ENCODE peak calls at places on chromosomes 13 and 19, in four cellular contexts. M is HepG2, J is K562, W is GM12878. Q is an unnamed sample.

GRCh38 chr19:38649305-38650179 is 2.1 kb downstream of the ACTN4 start:
- DNase-seq in J (no peak), M (peak), W (no peak), Q (no peak)

GRCh38 chr13:77381059-77381458 is 54.2 kb upstream of the MYCBP2 start:
- DNase-seq in J (no peak), M (no peak), W (no peak), Q (no peak)

GRCh38 chr13:48151343-48151742 is 56.4 kb upstream of the MED4 start:
- DNase-seq in M (no peak), J (no peak), W (no peak), Q (no peak)

GRCh38 chr19:7292950-7293794 is 1.0 kb downstream of the INSR start:
- DNase-seq in W (no peak), M (peak), J (peak), Q (peak)

GRCh38 chr13:49098198-49098597 is 121.9 kb upstream of the MLNR start:
- DNase-seq in M (no peak), J (no peak), W (no peak), Q (no peak)

GRCh38 chr19:2811735-2812413 is 7.8 kb upstream of the ZNF554 start:
- DNase-seq in W (no peak), M (no peak), J (no peak), Q (no peak)

GRCh38 chr13:107234315-107234714 is 666.4 kb upstream of the ARGLU1 start:
- DNase-seq in W (no peak), J (no peak), M (no peak), Q (no peak)

GRCh38 chr19:42121666-42122069 is 10.6 kb downstream of the POU2F2 start:
- DNase-seq in M (no peak), J (no peak), W (peak), Q (peak)

GRCh38 chr13:73467103-73467502 is 408.3 kb downstream of the KLF5 start:
- DNase-seq in M (no peak), W (no peak), J (no peak), Q (no peak)

GRCh38 chr13:73464758-73465628 is 406.2 kb downstream of the KLF5 start:
- DNase-seq in W (no peak), J (peak), M (no peak), Q (no peak)

GRCh38 chr13:73466561-73466960 is 407.8 kb downstream of the KLF5 start:
- DNase-seq in J (no peak), M (no peak), W (no peak), Q (no peak)

GRCh38 chr13:73462241-73462640 is 403.4 kb downstream of the KLF5 start:
- DNase-seq in J (no peak), W (no peak), M (no peak), Q (no peak)

GRCh38 chr13:73465629-73465974 is 406.8 kb downstream of the KLF5 start:
- DNase-seq in W (no peak), J (no peak), M (no peak), Q (no peak)
- TF ChIP-seq CBFB in W (no peak), J (no peak), M (no peak), Q (no peak)

GRCh38 chr19:45253396-45254027 is 2.4 kb downstream of the MARK4 start:
- DNase-seq in M (no peak), W (no peak), J (no peak), Q (no peak)

GRCh38 chr19:45256836-45257235 is 5.8 kb downstream of the MARK4 start:
- DNase-seq in W (no peak), J (no peak), M (no peak), Q (no peak)

GRCh38 chr19:45251452-45252354 is 632 bp downstream of the MARK4 start:
- DNase-seq in W (no peak), M (no peak), J (peak), Q (peak)

GRCh38 chr19:45255611-45256157 is 4.6 kb downstream of the MARK4 start:
- DNase-seq in M (no peak), J (no peak), W (no peak), Q (no peak)

DNA sequence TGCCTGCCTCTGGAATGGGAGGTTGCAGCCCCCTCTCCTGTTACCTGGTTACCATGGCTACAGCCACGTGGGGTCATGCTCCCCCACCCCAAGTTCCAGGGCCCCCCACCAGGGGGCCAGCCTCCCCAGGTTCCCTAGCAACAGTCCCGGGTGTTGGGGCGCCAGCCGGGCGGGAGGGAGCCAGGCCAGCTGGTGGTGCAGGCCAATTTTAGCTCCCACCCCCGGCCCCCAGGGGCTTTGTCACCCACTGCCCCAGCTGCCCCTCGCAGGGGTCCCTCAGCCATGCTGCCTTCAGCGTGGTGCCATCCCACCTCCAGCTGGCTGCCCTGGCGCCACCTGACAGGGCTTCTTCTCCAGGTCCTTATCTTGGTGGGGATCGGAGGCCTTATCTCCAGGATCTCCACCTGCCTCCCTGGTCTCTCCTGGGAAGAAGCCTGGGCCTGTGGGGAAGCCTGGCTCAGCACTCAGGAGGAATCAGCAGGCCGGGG is 3.0 kb downstream of the MARK4 start:
- DNase-seq in W (no peak), M (no peak), J (peak), Q (peak)
- TF ChIP-seq CBFB in W (no peak), M (no peak), J (no peak), Q (no peak)

DNA sequence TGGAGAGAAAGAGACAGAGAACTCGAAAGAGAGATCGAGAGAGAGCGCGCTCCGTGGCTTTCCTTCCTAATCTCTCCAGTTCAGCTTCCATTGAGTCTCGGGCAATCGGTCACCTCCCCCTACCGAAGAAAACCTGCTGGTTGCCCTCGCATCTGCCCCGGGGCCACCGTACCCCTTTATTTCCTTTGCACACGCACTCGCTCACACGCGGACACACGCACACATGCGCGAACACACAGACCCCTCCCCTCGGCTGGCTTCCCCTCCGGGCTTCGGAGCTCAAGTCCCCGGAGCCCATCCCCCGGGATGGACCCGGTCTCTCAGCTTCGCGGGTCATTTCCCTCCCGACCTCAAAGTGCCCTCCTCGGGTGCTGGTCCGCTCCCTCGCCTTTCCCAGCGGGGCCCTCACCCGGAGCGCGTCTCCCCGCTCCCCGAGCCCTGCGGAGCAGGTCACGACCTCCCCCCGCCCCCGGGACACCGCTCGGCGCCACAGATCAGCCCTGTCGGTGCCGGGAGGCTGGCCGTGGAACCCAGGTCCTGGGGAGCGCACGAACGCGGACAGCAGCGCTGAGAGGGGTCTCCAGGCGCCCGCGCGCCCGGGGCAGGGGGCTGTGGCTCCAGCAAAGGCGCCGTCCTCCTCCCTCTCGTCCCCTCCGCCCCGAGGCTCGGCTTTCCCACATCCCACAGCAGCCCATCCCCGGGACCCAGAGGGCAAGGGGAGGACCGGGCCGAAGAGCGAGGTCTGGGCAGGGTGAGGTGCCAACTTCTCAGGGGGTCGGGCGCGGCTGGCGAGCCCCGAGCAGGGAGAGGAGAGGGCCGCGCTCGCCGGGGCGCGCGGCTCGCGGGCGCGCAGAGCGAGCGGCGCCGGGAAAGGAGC is 1.8 kb downstream of the DACH1 start:
- DNase-seq in J (no peak), W (no peak), M (no peak), Q (peak)
- TF ChIP-seq CBFB in J (no peak), W (no peak), M (no peak), Q (no peak)

GRCh38 chr19:35005256-35005977 is 5.3 kb downstream of the GRAMD1A start:
- DNase-seq in M (peak), W (no peak), J (no peak), Q (no peak)
- TF ChIP-seq CBFB in M (no peak), W (no peak), J (no peak), Q (no peak)

GRCh38 chr13:101025925-101026324 is 351.3 kb upstream of the TMTC4 start:
- DNase-seq in M (no peak), W (no peak), J (no peak), Q (no peak)
- TF ChIP-seq CBFB in M (no peak), W (no peak), J (no peak), Q (no peak)

Q was measured in WTC11.